ENCODE peak calls at places on chromosome 12, in six cellular contexts. O, L, S, A, V and P are unnamed samples.

GRCh38 chr12:64187370-64187769 is 34.7 kb downstream of the KICS2 start:
- DNase-seq in S (peak; percentile 80), A (no peak), L (no peak), V (no peak), O (peak; percentile 82), P (no peak)

GRCh38 chr12:76880156-76881023 is 1.6 kb upstream of the CSRP2 start:
- DNase-seq in S (no peak), A (no peak), O (peak; percentile 39), L (no peak), V (no peak), P (no peak)

GRCh38 chr12:94951071-94951639 is 52.3 kb downstream of the NDUFA12 start:
- DNase-seq in S (peak; percentile 17), O (no peak), V (no peak), A (no peak), L (no peak), P (no peak)

GRCh38 chr12:55970775-55971174 is 3.1 kb upstream of the RAB5B start:
- DNase-seq in A (no peak), S (peak; percentile 42), V (no peak), O (peak; percentile 48), L (no peak), P (no peak)

GRCh38 chr12:57191410-57191809 is 25.2 kb upstream of the NXPH4 start:
- DNase-seq in A (no peak), S (peak; percentile 49), L (no peak), O (no peak), V (no peak), P (no peak)

GRCh38 chr12:19530631-19531020 is 91.3 kb downstream of the AEBP2 start:
- DNase-seq in O (peak; percentile 43), L (no peak), V (no peak), A (no peak), S (peak; percentile 67), P (no peak)

GRCh38 chr12:78088391-78088832 is 257.7 kb downstream of the NAV3 start:
- DNase-seq in S (peak; percentile 20), V (no peak), O (peak; percentile 30), L (no peak), A (no peak), P (no peak)

GRCh38 chr12:40435251-40435650 is 210.5 kb downstream of the LRRK2 start:
- DNase-seq in O (no peak), V (no peak), L (no peak), S (no peak), A (no peak), P (no peak)

GRCh38 chr12:92745874-92746553 is 43.2 kb downstream of the PLEKHG7 start:
- DNase-seq in O (peak; percentile 95), V (peak; percentile 94), L (no peak), A (peak; percentile 70), S (peak; percentile 97), P (peak; percentile 51)

GRCh38 chr12:6850796-6851152 is 312 bp downstream of the CDCA3 start:
- DNase-seq in S (no peak), V (peak; percentile 44), L (peak; percentile 53), A (no peak), O (no peak), P (no peak)

GRCh38 chr12:27998170-27999110 is 25.9 kb upstream of the PTHLH start:
- DNase-seq in O (no peak), S (no peak), A (no peak), V (no peak), L (no peak), P (no peak)

GRCh38 chr12:66822961-66823360 is 144.1 kb upstream of the GRIP1 start:
- DNase-seq in O (no peak), A (no peak), S (no peak), V (no peak), L (no peak), P (no peak)

GRCh38 chr12:118842753-118843335 is 138.5 kb upstream of the SRRM4 start:
- DNase-seq in A (no peak), O (no peak), S (no peak), V (no peak), L (no peak), P (peak; percentile 6)

GRCh38 chr12:118617922-118618450 is 241.6 kb downstream of the SUDS3 start:
- DNase-seq in V (no peak), L (no peak), S (no peak), A (no peak), O (no peak), P (no peak)

GRCh38 chr12:62282375-62282774 is 22.2 kb downstream of the USP15 start:
- DNase-seq in V (no peak), A (no peak), O (peak; percentile 44), L (no peak), S (no peak), P (no peak)

GRCh38 chr12:121830588-121831265 is 26.9 kb downstream of the SETD1B start:
- DNase-seq in A (no peak), L (no peak), O (no peak), S (no peak), V (no peak), P (no peak)

GRCh38 chr12:88247241-88247643 is 105.1 kb downstream of the TMTC3 start:
- DNase-seq in S (peak; percentile 85), O (peak; percentile 85), L (no peak), A (no peak), V (no peak), P (no peak)

GRCh38 chr12:28780096-28780495 is 369.0 kb upstream of the FAR2 start:
- DNase-seq in V (no peak), S (peak; percentile 72), O (peak; percentile 46), A (no peak), L (no peak), P (peak; percentile 39)

GRCh38 chr12:126385785-126386184 is 1320.5 kb downstream of the AACS start:
- DNase-seq in S (peak; percentile 3), L (no peak), O (peak; percentile 61), A (no peak), V (no peak), P (no peak)

GRCh38 chr12:124107299-124107698 is 134.3 kb downstream of the ZNF664 start:
- DNase-seq in V (no peak), S (no peak), A (no peak), L (no peak), O (no peak), P (no peak)

GRCh38 chr12:6093764-6094163 is 30.7 kb downstream of the VWF start:
- DNase-seq in V (no peak), O (no peak), L (no peak), S (peak; percentile 35), A (no peak), P (no peak)

GRCh38 chr12:120367252-120367923 is 1.6 kb downstream of the MSI1 start:
- DNase-seq in A (no peak), S (peak; percentile 31), L (no peak), V (no peak), O (no peak), P (no peak)

GRCh38 chr12:98369601-98370000 is 145.8 kb upstream of the TMPO start:
- DNase-seq in V (no peak), A (no peak), S (no peak), L (no peak), O (peak; percentile 48), P (no peak)

GRCh38 chr12:1518763-1519516 is 75.4 kb downstream of the FBXL14 start:
- DNase-seq in S (peak; percentile 83), A (no peak), L (no peak), O (peak; percentile 65), V (no peak), P (no peak)

GRCh38 chr12:110111476-110112334 is 12.5 kb upstream of the IFT81 start:
- DNase-seq in S (no peak), A (no peak), V (no peak), L (no peak), O (no peak), P (no peak)

GRCh38 chr12:110266980-110267620 is 13.9 kb upstream of the ATP2A2 start:
- DNase-seq in V (peak; percentile 42), A (no peak), L (no peak), O (peak; percentile 87), S (peak; percentile 88), P (no peak)

GRCh38 chr12:10392394-10392930 is 2.6 kb upstream of the KLRK1 start:
- DNase-seq in L (no peak), S (peak; percentile 90), V (peak; percentile 75), O (peak; percentile 99), A (no peak), P (no peak)

GRCh38 chr12:111788178-111788654 is 21.5 kb downstream of the ALDH2 start:
- DNase-seq in A (no peak), O (peak; percentile 87), S (peak; percentile 47), V (peak; percentile 51), L (no peak), P (no peak)

GRCh38 chr12:98513379-98514318 is 1.7 kb upstream of the TMPO start:
- DNase-seq in V (no peak), A (no peak), L (peak; percentile 25), O (no peak), S (no peak), P (no peak)

GRCh38 chr12:104121001-104121400 is 17.0 kb downstream of the NFYB start:
- DNase-seq in O (peak; percentile 57), V (no peak), L (no peak), A (no peak), S (peak; percentile 84), P (no peak)

GRCh38 chr12:94033112-94033511 is 115.3 kb upstream of the PLXNC1 start:
- DNase-seq in S (no peak), A (no peak), V (no peak), O (no peak), L (no peak), P (no peak)

GRCh38 chr12:52156757-52157565 is 34.9 kb downstream of the KRT80 start:
- DNase-seq in L (peak; percentile 77), A (peak; percentile 35), V (peak; percentile 75), S (peak; percentile 65), O (peak; percentile 66), P (peak; percentile 54)
- H3K27ac ChIP-seq in L (no peak overlapping the region), A (no peak overlapping the region), V (no peak overlapping the region), S (no peak overlapping the region), O (no peak overlapping the region), P (no peak overlapping the region)

GRCh38 chr12:53068811-53069585 is 10.2 kb downstream of the SPRYD3 start:
- DNase-seq in L (no peak), A (no peak), V (peak; percentile 55), O (peak; percentile 14), S (no peak), P (no peak)
- H3K27ac ChIP-seq in L (no peak overlapping the region), A (peak overlapping the region; percentile 78), V (peak overlapping the region; percentile 69), O (no peak overlapping the region), S (no peak overlapping the region), P (peak overlapping the region; percentile 30)

GRCh38 chr12:106271575-106272505 is 24.0 kb upstream of the CKAP4 start:
- DNase-seq in S (no peak), O (no peak), V (no peak), L (no peak), A (no peak), P (no peak)

GRCh38 chr12:106275458-106275857 is 27.1 kb upstream of the TCP11L2 start:
- DNase-seq in A (no peak), L (no peak), V (no peak), O (no peak), S (no peak), P (no peak)

GRCh38 chr12:106276032-106276728 is 26.4 kb upstream of the TCP11L2 start:
- DNase-seq in S (no peak), V (no peak), L (no peak), A (no peak), O (no peak), P (no peak)

GRCh38 chr12:106274575-106275081 is 26.8 kb upstream of the CKAP4 start:
- DNase-seq in L (no peak), S (peak; percentile 54), A (no peak), V (no peak), O (peak; percentile 9), P (no peak)

GRCh38 chr12:106274012-106274411 is 26.2 kb upstream of the CKAP4 start:
- DNase-seq in L (no peak), S (no peak), O (no peak), V (no peak), A (no peak), P (no peak)
- H3K27ac ChIP-seq in L (no peak overlapping the region), S (peak overlapping the region; percentile 12), O (no peak overlapping the region), V (no peak overlapping the region), A (no peak overlapping the region), P (no peak overlapping the region)

GRCh38 chr12:29796823-29797263 is 13.1 kb upstream of the TMTC1 start:
- DNase-seq in V (no peak), O (peak; percentile 90), A (no peak), S (peak; percentile 93), L (no peak), P (no peak)
- H3K27ac ChIP-seq in V (no peak overlapping the region), O (no peak overlapping the region), A (peak overlapping the region; percentile 56), S (no peak overlapping the region), L (no peak overlapping the region), P (no peak overlapping the region)